ENCODE peak calls at places on chromosomes 16 and 17, in seven cellular contexts. S is iPS-NIHi11, K is smooth muscle cell of the brain vasculature, V is activated T-cell treated with anti-CD3 and anti-CD28 coated beads for 1 hour, W is iris pigment epithelial cell, F is Panc1, Z is GF-D8. G is an unnamed sample.

GRCh38 chr17:19533718-19534561 is at the start of gene SLC47A1:
- DNase-seq in V (no peak), W (peak; percentile 24), Z (no peak), S (peak; percentile 80), K (no peak), F (no peak), G (no peak)

GRCh38 chr16:88871349-88871702 is 4.9 kb upstream of the PABPN1L start:
- DNase-seq in Z (no peak), K (no peak), S (no peak), W (no peak), F (no peak), V (no peak), G (no peak)

GRCh38 chr17:38881600-38882191 is 11.8 kb downstream of the LASP1 start:
- DNase-seq in Z (no peak), K (no peak), V (no peak), S (no peak), W (peak; percentile 71), F (no peak), G (no peak)

GRCh38 chr17:13702266-13702665 is 100.5 kb upstream of the HS3ST3A1 start:
- DNase-seq in V (no peak), S (no peak), F (no peak), K (no peak), Z (no peak), W (peak; percentile 51), G (no peak)

GRCh38 chr16:83215417-83216001 is 588.7 kb downstream of the CDH13 start:
- DNase-seq in F (peak; percentile 10), K (no peak), W (peak; percentile 42), Z (no peak), S (peak; percentile 89), V (peak; percentile 23), G (peak; percentile 60)

GRCh38 chr17:75390982-75391381 is 14.5 kb downstream of the GRB2 start:
- DNase-seq in W (peak; percentile 29), K (no peak), V (no peak), F (no peak), S (no peak), Z (no peak), G (no peak)

GRCh38 chr17:13931752-13932477 is 137.4 kb upstream of the COX10 start:
- DNase-seq in V (no peak), S (no peak), W (no peak), F (no peak), K (no peak), Z (peak; percentile 39), G (peak; percentile 42)

GRCh38 chr16:65212791-65213190 is 90.9 kb upstream of the CDH11 start:
- DNase-seq in F (no peak), Z (no peak), W (no peak), K (no peak), V (no peak), S (no peak), G (no peak)

GRCh38 chr16:30649725-30650368 is 913 bp upstream of the PRR14 start:
- DNase-seq in F (no peak), W (no peak), S (no peak), K (no peak), Z (peak; percentile 8), V (peak; percentile 16), G (no peak)

GRCh38 chr17:67107811-67108210 is 63.5 kb downstream of the CACNG1 start:
- DNase-seq in F (no peak), K (no peak), S (no peak), Z (no peak), V (no peak), W (peak; percentile 16), G (no peak)

GRCh38 chr16:59729613-59730012 is 995.5 kb upstream of the GOT2 start:
- DNase-seq in S (no peak), K (no peak), W (no peak), V (no peak), F (no peak), Z (no peak), G (no peak)

GRCh38 chr17:44308320-44308818 is at the start of gene RUNDC3A:
- DNase-seq in K (peak; percentile 17), F (no peak), Z (no peak), S (peak; percentile 98), W (peak; percentile 69), V (peak; percentile 83), G (peak; percentile 62)

GRCh38 chr17:77282524-77283515 is 142.1 kb downstream of the SEC14L1 start:
- DNase-seq in F (no peak), V (no peak), S (no peak), W (peak; percentile 36), K (no peak), Z (no peak), G (no peak)

GRCh38 chr17:61426482-61427304 is 25.5 kb upstream of the TBX4 start:
- DNase-seq in K (no peak), S (no peak), F (no peak), Z (no peak), V (no peak), W (peak; percentile 42), G (no peak)

GRCh38 chr17:62933986-62934385 is 32.0 kb upstream of the TANC2 start:
- DNase-seq in K (no peak), V (no peak), Z (no peak), W (no peak), F (no peak), S (no peak), G (no peak)

GRCh38 chr17:80918731-80919130 is 72.9 kb upstream of the CHMP6 start:
- DNase-seq in V (no peak), K (no peak), Z (no peak), F (no peak), W (no peak), S (no peak), G (no peak)

GRCh38 chr17:57971572-57971971 is 16.4 kb upstream of the CUEDC1 start:
- DNase-seq in V (no peak), F (no peak), Z (no peak), W (no peak), S (no peak), K (no peak), G (no peak)

GRCh38 chr16:84228321-84228838 is 11.4 kb downstream of the KCNG4 start:
- DNase-seq in F (peak; percentile 28), K (peak; percentile 85), W (peak; percentile 84), V (no peak), S (peak; percentile 90), Z (no peak), G (no peak)

GRCh38 chr16:88387177-88387576 is 4.4 kb downstream of the ZNF469 start:
- DNase-seq in W (no peak), V (no peak), Z (no peak), F (no peak), K (no peak), S (no peak), G (no peak)

GRCh38 chr17:39722965-39723848 is 7.1 kb downstream of the MIEN1 start:
- DNase-seq in K (no peak), S (peak; percentile 82), V (no peak), Z (no peak), F (no peak), W (no peak), G (no peak)